ENCODE peak calls at places on chromosomes 3 and 15, in ten cellular contexts. One of them, this sample, is unnamed.

GRCh38 chr15:51492528-51492927 is 130.0 kb downstream of the DMXL2 start:
- DNase-seq in B cell: no peak
- DNase-seq in neural crest cell: no peak
- DNase-seq in stimulated activated CD8-positive, alpha-beta memory T cell treated with anti-CD3 and anti-CD28 coated beads, Interleukin-7, amount 100 ng/mL, for 1 hour: no peak
- DNase-seq in RWPE1: no peak
- DNase-seq in HCEC 1CT: no peak
- DNase-seq in RKO: no peak
- DNase-seq in fibroblast of lung: peak
- DNase-seq in stimulated activated CD4-positive, alpha-beta T cell treated with anti-CD3 and anti-CD28 coated beads, TNF-alpha, amount 100 ng/mL, for 1 hour: no peak
- DNase-seq in neuronal stem cell: no peak
- DNase-seq in this sample: no peak

GRCh38 chr15:66386204-66387123 is at the start of gene MAP2K1:
- DNase-seq in B cell: peak
- DNase-seq in stimulated activated CD4-positive, alpha-beta T cell treated with anti-CD3 and anti-CD28 coated beads, TNF-alpha, amount 100 ng/mL, for 1 hour: peak
- DNase-seq in HCEC 1CT: peak
- DNase-seq in RWPE1: peak
- DNase-seq in RKO: peak
- DNase-seq in neuronal stem cell: peak
- DNase-seq in fibroblast of lung: peak
- DNase-seq in stimulated activated CD8-positive, alpha-beta memory T cell treated with anti-CD3 and anti-CD28 coated beads, Interleukin-7, amount 100 ng/mL, for 1 hour: peak
- DNase-seq in neural crest cell: peak
- DNase-seq in this sample: peak

GRCh38 chr15:65028338-65028737 is 1.1 kb downstream of the MTFMT start:
- DNase-seq in fibroblast of lung: no peak
- DNase-seq in stimulated activated CD4-positive, alpha-beta T cell treated with anti-CD3 and anti-CD28 coated beads, TNF-alpha, amount 100 ng/mL, for 1 hour: no peak
- DNase-seq in B cell: no peak
- DNase-seq in RKO: no peak
- DNase-seq in neuronal stem cell: no peak
- DNase-seq in HCEC 1CT: no peak
- DNase-seq in neural crest cell: no peak
- DNase-seq in RWPE1: no peak
- DNase-seq in stimulated activated CD8-positive, alpha-beta memory T cell treated with anti-CD3 and anti-CD28 coated beads, Interleukin-7, amount 100 ng/mL, for 1 hour: no peak
- DNase-seq in this sample: no peak

GRCh38 chr15:63615935-63616334 is 18.7 kb downstream of the FBXL22 start:
- DNase-seq in RWPE1: peak
- DNase-seq in stimulated activated CD4-positive, alpha-beta T cell treated with anti-CD3 and anti-CD28 coated beads, TNF-alpha, amount 100 ng/mL, for 1 hour: no peak
- DNase-seq in B cell: no peak
- DNase-seq in neural crest cell: no peak
- DNase-seq in fibroblast of lung: no peak
- DNase-seq in neuronal stem cell: no peak
- DNase-seq in RKO: no peak
- DNase-seq in HCEC 1CT: no peak
- DNase-seq in stimulated activated CD8-positive, alpha-beta memory T cell treated with anti-CD3 and anti-CD28 coated beads, Interleukin-7, amount 100 ng/mL, for 1 hour: no peak
- DNase-seq in this sample: no peak

GRCh38 chr3:159416854-159417253 is 571.8 kb upstream of the IL12A start:
- DNase-seq in stimulated activated CD4-positive, alpha-beta T cell treated with anti-CD3 and anti-CD28 coated beads, TNF-alpha, amount 100 ng/mL, for 1 hour: no peak
- DNase-seq in neural crest cell: no peak
- DNase-seq in fibroblast of lung: peak
- DNase-seq in HCEC 1CT: no peak
- DNase-seq in RKO: no peak
- DNase-seq in RWPE1: no peak
- DNase-seq in stimulated activated CD8-positive, alpha-beta memory T cell treated with anti-CD3 and anti-CD28 coated beads, Interleukin-7, amount 100 ng/mL, for 1 hour: no peak
- DNase-seq in B cell: no peak
- DNase-seq in neuronal stem cell: no peak
- DNase-seq in this sample: peak

GRCh38 chr3:123085293-123085949 is 18.6 kb downstream of the PDIA5 start:
- DNase-seq in HCEC 1CT: no peak
- DNase-seq in stimulated activated CD8-positive, alpha-beta memory T cell treated with anti-CD3 and anti-CD28 coated beads, Interleukin-7, amount 100 ng/mL, for 1 hour: no peak
- DNase-seq in RWPE1: no peak
- DNase-seq in B cell: no peak
- DNase-seq in neural crest cell: no peak
- DNase-seq in RKO: no peak
- DNase-seq in stimulated activated CD4-positive, alpha-beta T cell treated with anti-CD3 and anti-CD28 coated beads, TNF-alpha, amount 100 ng/mL, for 1 hour: no peak
- DNase-seq in neuronal stem cell: no peak
- DNase-seq in fibroblast of lung: no peak
- DNase-seq in this sample: no peak

GRCh38 chr15:59725172-59725486 is 36.0 kb upstream of the BNIP2 start:
- DNase-seq in B cell: no peak
- DNase-seq in RWPE1: no peak
- DNase-seq in RKO: no peak
- DNase-seq in neural crest cell: no peak
- DNase-seq in neuronal stem cell: no peak
- DNase-seq in fibroblast of lung: no peak
- DNase-seq in stimulated activated CD8-positive, alpha-beta memory T cell treated with anti-CD3 and anti-CD28 coated beads, Interleukin-7, amount 100 ng/mL, for 1 hour: no peak
- DNase-seq in HCEC 1CT: no peak
- DNase-seq in stimulated activated CD4-positive, alpha-beta T cell treated with anti-CD3 and anti-CD28 coated beads, TNF-alpha, amount 100 ng/mL, for 1 hour: no peak
- DNase-seq in this sample: no peak

GRCh38 chr15:68691667-68692066 is 112.9 kb downstream of the CORO2B start:
- DNase-seq in B cell: no peak
- DNase-seq in neural crest cell: no peak
- DNase-seq in RWPE1: no peak
- DNase-seq in fibroblast of lung: no peak
- DNase-seq in stimulated activated CD4-positive, alpha-beta T cell treated with anti-CD3 and anti-CD28 coated beads, TNF-alpha, amount 100 ng/mL, for 1 hour: no peak
- DNase-seq in RKO: no peak
- DNase-seq in neuronal stem cell: no peak
- DNase-seq in HCEC 1CT: no peak
- DNase-seq in stimulated activated CD8-positive, alpha-beta memory T cell treated with anti-CD3 and anti-CD28 coated beads, Interleukin-7, amount 100 ng/mL, for 1 hour: no peak
- DNase-seq in this sample: no peak

GRCh38 chr3:134697830-134698699 is 47.2 kb upstream of the KY start:
- DNase-seq in stimulated activated CD8-positive, alpha-beta memory T cell treated with anti-CD3 and anti-CD28 coated beads, Interleukin-7, amount 100 ng/mL, for 1 hour: no peak
- DNase-seq in stimulated activated CD4-positive, alpha-beta T cell treated with anti-CD3 and anti-CD28 coated beads, TNF-alpha, amount 100 ng/mL, for 1 hour: no peak
- DNase-seq in B cell: no peak
- DNase-seq in neural crest cell: no peak
- DNase-seq in fibroblast of lung: no peak
- DNase-seq in HCEC 1CT: no peak
- DNase-seq in neuronal stem cell: no peak
- DNase-seq in RWPE1: no peak
- DNase-seq in RKO: no peak
- DNase-seq in this sample: no peak

GRCh38 chr15:84987949-84988624 is 6.4 kb downstream of the PDE8A start:
- DNase-seq in stimulated activated CD4-positive, alpha-beta T cell treated with anti-CD3 and anti-CD28 coated beads, TNF-alpha, amount 100 ng/mL, for 1 hour: no peak
- DNase-seq in HCEC 1CT: no peak
- DNase-seq in RWPE1: no peak
- DNase-seq in neuronal stem cell: no peak
- DNase-seq in B cell: no peak
- DNase-seq in neural crest cell: no peak
- DNase-seq in RKO: no peak
- DNase-seq in fibroblast of lung: no peak
- DNase-seq in stimulated activated CD8-positive, alpha-beta memory T cell treated with anti-CD3 and anti-CD28 coated beads, Interleukin-7, amount 100 ng/mL, for 1 hour: no peak
- DNase-seq in this sample: no peak

GRCh38 chr3:102979682-102980378 is 545.0 kb downstream of the ZPLD1 start:
- DNase-seq in neuronal stem cell: no peak
- DNase-seq in B cell: no peak
- DNase-seq in stimulated activated CD4-positive, alpha-beta T cell treated with anti-CD3 and anti-CD28 coated beads, TNF-alpha, amount 100 ng/mL, for 1 hour: no peak
- DNase-seq in stimulated activated CD8-positive, alpha-beta memory T cell treated with anti-CD3 and anti-CD28 coated beads, Interleukin-7, amount 100 ng/mL, for 1 hour: no peak
- DNase-seq in neural crest cell: no peak
- DNase-seq in fibroblast of lung: peak
- DNase-seq in RWPE1: peak
- DNase-seq in RKO: peak
- DNase-seq in HCEC 1CT: peak
- DNase-seq in this sample: peak

GRCh38 chr3:153285194-153285641 is 123.2 kb downstream of the RAP2B start:
- DNase-seq in RWPE1: no peak
- DNase-seq in fibroblast of lung: peak
- DNase-seq in neural crest cell: no peak
- DNase-seq in RKO: no peak
- DNase-seq in stimulated activated CD4-positive, alpha-beta T cell treated with anti-CD3 and anti-CD28 coated beads, TNF-alpha, amount 100 ng/mL, for 1 hour: no peak
- DNase-seq in neuronal stem cell: no peak
- DNase-seq in B cell: no peak
- DNase-seq in stimulated activated CD8-positive, alpha-beta memory T cell treated with anti-CD3 and anti-CD28 coated beads, Interleukin-7, amount 100 ng/mL, for 1 hour: no peak
- DNase-seq in HCEC 1CT: no peak
- DNase-seq in this sample: peak

This sample was measured in fibroblast of gingiva.